ENCODE peak calls at places on chromosome 13, in eight cellular contexts. X is activated CD4-positive, alpha-beta T cell treated with anti-CD3 and anti-CD28 coated beads, Interleukin-2, amount 50 U/mL, for 1 hour; J is hepatic stellate cell; N is EH; W is T-cell; B is erythroblast; E is NCI-H510A treated with DMSO at 0.1 percent for 48 hours; Q is naive thymus-derived CD8-positive, alpha-beta T cell. U is an unnamed sample.

GRCh38 chr13:112587359-112587766 is 590 bp downstream of the TUBGCP3 start:
- DNase-seq in Q (peak; percentile 54), B (peak; percentile 95), J (peak; percentile 95), W (peak; percentile 62), X (peak; percentile 62), N (peak; percentile 92), E (peak; percentile 40), U (peak; percentile 97)

GRCh38 chr13:34086281-34086680 is 268.3 kb downstream of the RFC3 start:
- DNase-seq in X (no peak), J (no peak), N (no peak), B (no peak), W (no peak), E (no peak), Q (no peak), U (no peak)

GRCh38 chr13:97521726-97522125 is 87.8 kb downstream of the RAP2A start:
- DNase-seq in W (no peak), N (no peak), Q (no peak), E (no peak), J (no peak), X (no peak), B (no peak), U (peak; percentile 15)

GRCh38 chr13:111115051-111115840 is at the start of gene ARHGEF7:
- DNase-seq in N (peak; percentile 19), X (no peak), J (peak; percentile 48), E (no peak), W (no peak), Q (no peak), B (peak; percentile 10), U (peak; percentile 90)

GRCh38 chr13:26328326-26328725 is 74.4 kb downstream of the CDK8 start:
- DNase-seq in B (no peak), J (no peak), E (no peak), W (no peak), X (no peak), Q (no peak), N (no peak), U (no peak)

GRCh38 chr13:32894589-32895001 is 121.6 kb upstream of the KL start:
- DNase-seq in J (no peak), Q (no peak), X (no peak), W (no peak), E (no peak), B (no peak), N (peak; percentile 42), U (no peak)

GRCh38 chr13:100547805-100548204 is 40.8 kb downstream of the GGACT start:
- DNase-seq in W (no peak), B (no peak), X (no peak), N (peak; percentile 75), E (no peak), Q (no peak), J (no peak), U (peak; percentile 26)

GRCh38 chr13:43786766-43787517 is at the start of gene ENOX1:
- DNase-seq in W (no peak), Q (no peak), N (peak; percentile 74), E (no peak), X (no peak), J (peak; percentile 74), B (peak; percentile 23), U (peak; percentile 84)

GRCh38 chr13:110400786-110401533 is 93.9 kb downstream of the COL4A2 start:
- DNase-seq in B (no peak), X (no peak), W (no peak), J (no peak), N (peak; percentile 88), Q (no peak), E (no peak), U (no peak)

GRCh38 chr13:34878354-34878753 is 63.7 kb upstream of the NBEA start:
- DNase-seq in W (no peak), B (no peak), Q (no peak), E (no peak), J (no peak), N (no peak), X (no peak), U (no peak)

GRCh38 chr13:93862259-93862658 is 617.2 kb downstream of the DCT start:
- DNase-seq in W (no peak), E (no peak), Q (no peak), B (no peak), X (no peak), N (peak; percentile 8), J (no peak), U (no peak)

GRCh38 chr13:95153647-95154405 is 147.4 kb downstream of the ABCC4 start:
- DNase-seq in W (no peak), B (no peak), E (peak; percentile 28), Q (no peak), N (no peak), J (no peak), X (no peak), U (no peak)

GRCh38 chr13:75135325-75135825 is 346.6 kb downstream of the TBC1D4 start:
- DNase-seq in B (no peak), J (peak; percentile 16), Q (no peak), N (peak; percentile 97), W (no peak), X (no peak), E (no peak), U (no peak)

GRCh38 chr13:113638806-113639205 is 19.2 kb downstream of the ATP4B start:
- DNase-seq in X (no peak), E (no peak), J (no peak), B (no peak), W (no peak), N (no peak), Q (no peak), U (peak; percentile 26)

GRCh38 chr13:31835932-31836331 is 96.6 kb downstream of the RXFP2 start:
- DNase-seq in N (peak; percentile 61), W (no peak), E (no peak), B (no peak), X (no peak), Q (no peak), J (peak; percentile 33), U (no peak)

GRCh38 chr13:33349996-33350826 is 64.7 kb upstream of the STARD13 start:
- DNase-seq in X (no peak), W (no peak), E (no peak), Q (no peak), B (peak; percentile 36), N (peak; percentile 49), J (peak; percentile 46), U (peak; percentile 79)

GRCh38 chr13:49367640-49368431 is 76.0 kb downstream of the CAB39L start:
- DNase-seq in J (no peak), B (no peak), X (no peak), N (peak; percentile 52), W (no peak), E (no peak), Q (no peak), U (no peak)

GRCh38 chr13:43544011-43544410 is 242.8 kb downstream of the ENOX1 start:
- DNase-seq in E (no peak), J (no peak), X (no peak), W (no peak), N (peak; percentile 52), Q (no peak), B (no peak), U (no peak)

GRCh38 chr13:100875392-100876043 is 200.9 kb upstream of the TMTC4 start:
- DNase-seq in J (peak; percentile 68), B (no peak), E (no peak), Q (no peak), N (peak; percentile 96), W (no peak), X (no peak), U (no peak)

GRCh38 chr13:27665333-27665732 is 43.6 kb downstream of the POLR1D start:
- DNase-seq in E (no peak), N (peak; percentile 11), J (peak; percentile 7), Q (no peak), W (no peak), B (no peak), X (no peak), U (peak; percentile 52)